ENCODE peak calls at places on chromosomes 4 and X, in five cellular contexts. A, V, M, G and R are unnamed samples.

GRCh38 chr4:100557306-100557705 is 39.5 kb upstream of the EMCN start:
- DNase-seq in A (no peak), V (no peak), M (no peak), G (no peak), R (no peak)

GRCh38 chrX:150899191-150899757 is 806 bp upstream of the CD99L2 start:
- DNase-seq in A (peak), V (peak), M (no peak), G (no peak), R (no peak)

GRCh38 chrX:3743821-3744439 is 30.5 kb upstream of the PRKX start:
- DNase-seq in A (no peak), V (no peak), M (no peak), G (no peak), R (no peak)

GRCh38 chr4:172898715-172899114 is 269.9 kb upstream of the GALNT7 start:
- DNase-seq in A (no peak), V (no peak), M (no peak), G (no peak), R (no peak)

GRCh38 chrX:21723097-21723496 is 34.8 kb downstream of the SMPX start:
- DNase-seq in A (no peak), V (no peak), M (no peak), G (no peak), R (no peak)

GRCh38 chrX:154600962-154601374 is 16.0 kb downstream of the CTAG1A start:
- DNase-seq in A (no peak), V (no peak), M (no peak), G (no peak), R (no peak)

GRCh38 chr4:40617903-40618302 is 11.8 kb downstream of the RBM47 start:
- DNase-seq in A (no peak), V (no peak), M (no peak), G (no peak), R (no peak)

GRCh38 chrX:16444353-16444752 is 205.6 kb upstream of the S100G start:
- DNase-seq in A (no peak), V (no peak), M (no peak), G (peak), R (no peak)

GRCh38 chr4:10578027-10578426 is 106.5 kb downstream of the CLNK start:
- DNase-seq in A (no peak), V (no peak), M (no peak), G (no peak), R (no peak)

GRCh38 chr4:7941111-7942018 is 1.7 kb upstream of the AFAP1 start:
- DNase-seq in A (no peak), V (no peak), M (no peak), G (no peak), R (no peak)

GRCh38 chr4:26525751-26526150 is 35.5 kb upstream of the CCKAR start:
- DNase-seq in A (no peak), V (no peak), M (no peak), G (no peak), R (no peak)

GRCh38 chrX:14554132-14554715 is 24.9 kb downstream of the GLRA2 start:
- DNase-seq in A (no peak), V (no peak), M (no peak), G (no peak), R (no peak)

GRCh38 chr4:141102367-141102766 is 30.9 kb downstream of the RNF150 start:
- DNase-seq in A (no peak), V (no peak), M (peak), G (no peak), R (no peak)

GRCh38 chr4:173529505-173530325 is at the start of gene HAND2:
- DNase-seq in A (no peak), V (peak), M (peak), G (peak), R (peak)

GRCh38 chr4:176964116-176964691 is 171.5 kb upstream of the VEGFC start:
- DNase-seq in A (no peak), V (no peak), M (no peak), G (no peak), R (peak)

GRCh38 chrX:10288400-10288799 is 131.6 kb downstream of the CLCN4 start:
- DNase-seq in A (no peak), V (no peak), M (no peak), G (no peak), R (no peak)

GRCh38 chrX:8783100-8784098 is 17.8 kb downstream of the FAM9A start:
- DNase-seq in A (no peak), V (peak), M (no peak), G (no peak), R (peak)

GRCh38 chr4:138039010-138039409 is 203.1 kb downstream of the SLC7A11 start:
- DNase-seq in A (no peak), V (no peak), M (no peak), G (no peak), R (no peak)

GRCh38 chr4:2938906-2939305 is 24.3 kb downstream of the NOP14 start:
- DNase-seq in A (no peak), V (no peak), M (no peak), G (no peak), R (no peak)

GRCh38 chr4:79917246-79917645 is 155.8 kb downstream of the ANTXR2 start:
- DNase-seq in A (peak), V (no peak), M (peak), G (peak), R (no peak)

GRCh38 chr4:22688236-22688635 is 4.5 kb upstream of the GBA3 start:
- DNase-seq in A (no peak), V (no peak), M (no peak), G (no peak), R (no peak)

GRCh38 chr4:25814323-25814722 is 48.5 kb downstream of the SEL1L3 start:
- DNase-seq in A (no peak), V (no peak), M (no peak), G (no peak), R (no peak)

GRCh38 chrX:47146121-47146935 is 1.3 kb downstream of the RBM10 start:
- DNase-seq in A (no peak), V (peak), M (no peak), G (no peak), R (no peak)

GRCh38 chr4:83974111-83974789 is 438.3 kb downstream of the GPAT3 start:
- DNase-seq in A (no peak), V (no peak), M (no peak), G (no peak), R (no peak)

GRCh38 chrX:150958177-150958576 is 25.0 kb upstream of the HMGB3 start:
- DNase-seq in A (no peak), V (no peak), M (no peak), G (no peak), R (no peak)

GRCh38 chr4:91936301-91936700 is 367.5 kb upstream of the GRID2 start:
- DNase-seq in A (no peak), V (no peak), M (no peak), G (no peak), R (peak)

GRCh38 chr4:8868321-8869001 is 3.2 kb downstream of the HMX1 start:
- DNase-seq in A (no peak), V (no peak), M (no peak), G (no peak), R (no peak)

GRCh38 chrX:17553451-17553850 is 178.5 kb downstream of the NHS start:
- DNase-seq in A (no peak), V (peak), M (no peak), G (no peak), R (no peak)

GRCh38 chr4:134958862-134959261 is 757.3 kb upstream of the PABPC4L start:
- DNase-seq in A (no peak), V (no peak), M (no peak), G (no peak), R (no peak)

GRCh38 chr4:140069068-140069467 is 84.9 kb downstream of the MAML3 start:
- DNase-seq in A (no peak), V (no peak), M (no peak), G (no peak), R (no peak)

GRCh38 chr4:150126880-150127236 is 48.6 kb downstream of the DCLK2 start:
- DNase-seq in A (no peak), V (no peak), M (no peak), G (no peak), R (no peak)

GRCh38 chr4:119041951-119042560 is 93.6 kb upstream of the MYOZ2 start:
- DNase-seq in A (no peak), V (peak), M (peak), G (peak), R (peak)

GRCh38 chr4:76430519-76431388 is 4.3 kb upstream of the SHROOM3 start:
- DNase-seq in A (no peak), V (peak), M (peak), G (no peak), R (peak)

GRCh38 chrX:127726227-127726626 is 326.0 kb downstream of the ACTRT1 start:
- DNase-seq in A (no peak), V (no peak), M (no peak), G (no peak), R (no peak)

GRCh38 chr4:38068107-38068506 is 107.9 kb downstream of the PTTG2 start:
- DNase-seq in A (no peak), V (no peak), M (no peak), G (no peak), R (no peak)

GRCh38 chr4:158850800-158851644 is 82.2 kb downstream of the FNIP2 start:
- DNase-seq in A (no peak), V (peak), M (no peak), G (no peak), R (no peak)